ENCODE peak calls at places on chromosome 1, in ten cellular contexts. Y is GM12878; Q is pancreas; N is thoracic aorta; T is heart left ventricle; U is mucosa of descending colon; L is CD4-positive, alpha-beta T cell; W is lower lobe of right lung; H is right lobe of liver; F is activated B cell treated with CpG ODN at 0.5 μM for 24 hours. E is an unnamed sample.

GRCh38 chr1:218739426-218739825 is 394.3 kb downstream of the TGFB2 start:
- ATAC-seq in L (no peak), W (peak), Y (no peak), U (no peak), H (no peak), T (peak), N (no peak), F (no peak), Q (no peak), E (peak)

GRCh38 chr1:203486618-203487370 is 7.2 kb upstream of the OPTC start:
- ATAC-seq in F (no peak), H (no peak), L (no peak), T (peak), U (no peak), W (no peak), Q (peak), N (no peak), Y (peak), E (no peak)

GRCh38 chr1:196997428-196997827 is 20.1 kb downstream of the CFHR5 start:
- ATAC-seq in Y (no peak), W (no peak), N (no peak), Q (no peak), H (no peak), F (no peak), U (no peak), T (no peak), L (no peak), E (no peak)

GRCh38 chr1:178223289-178223688 is 129.4 kb downstream of the RASAL2 start:
- ATAC-seq in L (no peak), W (no peak), Y (peak), Q (no peak), H (no peak), U (no peak), F (no peak), T (no peak), N (no peak), E (no peak)

GRCh38 chr1:169452921-169453320 is 25.6 kb upstream of the CCDC181 start:
- ATAC-seq in Q (no peak), U (no peak), H (no peak), T (no peak), Y (no peak), N (no peak), L (no peak), F (no peak), W (no peak), E (no peak)

GRCh38 chr1:39196244-39197215 is 8.0 kb upstream of the MACF1 start:
- ATAC-seq in W (peak), T (no peak), Y (peak), N (no peak), U (peak), L (peak), Q (no peak), H (peak), F (peak), E (no peak)

GRCh38 chr1:8152731-8153702 is 126.9 kb upstream of the ERRFI1 start:
- ATAC-seq in H (no peak), N (no peak), U (peak), Q (no peak), W (peak), L (peak), Y (no peak), T (no peak), F (no peak), E (no peak)

GRCh38 chr1:159803946-159804695 is 2.0 kb downstream of the FCRL6 start:
- ATAC-seq in L (no peak), F (no peak), Q (no peak), N (no peak), Y (no peak), U (no peak), T (no peak), H (no peak), W (no peak), E (no peak)

GRCh38 chr1:72846476-72846875 is 564.1 kb upstream of the NEGR1 start:
- ATAC-seq in Y (no peak), N (no peak), F (no peak), W (no peak), L (no peak), H (no peak), T (no peak), U (no peak), Q (no peak), E (no peak)

GRCh38 chr1:12469493-12469892 is 148.5 kb downstream of the DHRS3 start:
- ATAC-seq in F (no peak), W (peak), Y (no peak), L (no peak), H (peak), U (peak), Q (peak), N (no peak), T (no peak), E (no peak)

GRCh38 chr1:222641269-222641948 is 23.5 kb downstream of the MIA3 start:
- ATAC-seq in Q (no peak), U (no peak), N (no peak), T (no peak), F (no peak), W (no peak), H (no peak), Y (no peak), L (no peak), E (no peak)

GRCh38 chr1:42170779-42171621 is 6.5 kb upstream of the GUCA2A start:
- ATAC-seq in T (no peak), L (no peak), H (no peak), Y (no peak), F (no peak), Q (no peak), N (no peak), U (no peak), W (peak), E (no peak)

GRCh38 chr1:13520985-13521384 is 7.2 kb upstream of the LRRC38 start:
- ATAC-seq in F (no peak), U (no peak), N (no peak), W (no peak), H (no peak), Y (no peak), L (no peak), Q (no peak), T (peak), E (no peak)

GRCh38 chr1:153340356-153340755 is 8.3 kb downstream of the PGLYRP4 start:
- ATAC-seq in F (no peak), T (no peak), Q (no peak), W (no peak), H (no peak), L (no peak), N (no peak), U (no peak), Y (no peak), E (no peak)

GRCh38 chr1:1432951-1433803 is 2.3 kb upstream of the VWA1 start:
- ATAC-seq in W (peak), H (peak), Q (peak), U (peak), N (no peak), Y (no peak), F (no peak), T (peak), L (no peak), E (peak)

GRCh38 chr1:245378352-245379144 is 223.8 kb downstream of the KIF26B start:
- ATAC-seq in F (no peak), N (no peak), W (no peak), H (no peak), T (no peak), L (peak), Q (no peak), U (no peak), Y (peak), E (no peak)

GRCh38 chr1:229539868-229540506 is 18.5 kb downstream of the ABCB10 start:
- ATAC-seq in T (no peak), W (no peak), U (no peak), F (no peak), L (no peak), Q (no peak), H (peak), Y (no peak), N (no peak), E (no peak)

GRCh38 chr1:33133478-33134105 is 48.3 kb downstream of the TRIM62 start:
- ATAC-seq in Y (no peak), Q (no peak), U (no peak), L (no peak), T (no peak), H (no peak), F (no peak), W (no peak), N (no peak), E (no peak)

GRCh38 chr1:203525685-203526084 is 31.7 kb downstream of the OPTC start:
- ATAC-seq in W (no peak), Y (no peak), Q (no peak), U (no peak), T (no peak), H (no peak), N (no peak), F (no peak), L (no peak), E (no peak)

GRCh38 chr1:43015269-43015668 is 56.6 kb upstream of the SLC2A1 start:
- ATAC-seq in W (no peak), Y (no peak), T (no peak), L (no peak), F (no peak), N (no peak), U (no peak), Q (no peak), H (no peak), E (no peak)

GRCh38 chr1:28301368-28302174 is 27.3 kb upstream of the MED18 start:
- ATAC-seq in W (no peak), U (no peak), F (no peak), H (no peak), L (no peak), T (no peak), Q (no peak), Y (no peak), N (no peak), E (no peak)

GRCh38 chr1:184910005-184910404 is 64.3 kb downstream of the NIBAN1 start:
- ATAC-seq in L (no peak), U (no peak), T (no peak), H (no peak), N (peak), W (peak), Y (no peak), F (no peak), Q (no peak), E (no peak)

GRCh38 chr1:86753700-86754099 is 49.3 kb downstream of the SH3GLB1 start:
- ATAC-seq in T (no peak), H (peak), Q (no peak), F (no peak), Y (peak), L (peak), U (peak), W (no peak), N (no peak), E (no peak)

GRCh38 chr1:110412576-110412975 is 5.1 kb upstream of the LAMTOR5 start:
- ATAC-seq in W (peak), L (peak), N (no peak), T (peak), Q (peak), Y (peak), H (peak), U (peak), F (peak), E (peak)

GRCh38 chr1:117627562-117628165 is 21.8 kb downstream of the TENT5C start:
- ATAC-seq in Y (peak), U (no peak), F (peak), T (no peak), N (no peak), Q (no peak), H (no peak), L (no peak), W (peak), E (no peak)

GRCh38 chr1:205481279-205481617 is 23.2 kb upstream of the CDK18 start:
- ATAC-seq in F (peak), H (no peak), W (no peak), N (no peak), U (no peak), T (no peak), Y (peak), L (no peak), Q (no peak), E (no peak)

GRCh38 chr1:212981571-212982328 is 31.4 kb downstream of the VASH2 start:
- ATAC-seq in W (peak), F (no peak), T (no peak), N (no peak), Y (peak), Q (peak), L (no peak), H (no peak), U (peak), E (no peak)

GRCh38 chr1:26602378-26602959 is 72.9 kb downstream of the RPS6KA1 start:
- ATAC-seq in Q (peak), T (no peak), F (peak), N (no peak), Y (peak), H (peak), L (peak), W (peak), U (peak), E (no peak)
- TF ChIP-seq CTCF in Q (peak), T (peak), F (peak), N (peak), Y (peak), H (peak), L (peak), W (peak), U (peak), E (peak)

DNA sequence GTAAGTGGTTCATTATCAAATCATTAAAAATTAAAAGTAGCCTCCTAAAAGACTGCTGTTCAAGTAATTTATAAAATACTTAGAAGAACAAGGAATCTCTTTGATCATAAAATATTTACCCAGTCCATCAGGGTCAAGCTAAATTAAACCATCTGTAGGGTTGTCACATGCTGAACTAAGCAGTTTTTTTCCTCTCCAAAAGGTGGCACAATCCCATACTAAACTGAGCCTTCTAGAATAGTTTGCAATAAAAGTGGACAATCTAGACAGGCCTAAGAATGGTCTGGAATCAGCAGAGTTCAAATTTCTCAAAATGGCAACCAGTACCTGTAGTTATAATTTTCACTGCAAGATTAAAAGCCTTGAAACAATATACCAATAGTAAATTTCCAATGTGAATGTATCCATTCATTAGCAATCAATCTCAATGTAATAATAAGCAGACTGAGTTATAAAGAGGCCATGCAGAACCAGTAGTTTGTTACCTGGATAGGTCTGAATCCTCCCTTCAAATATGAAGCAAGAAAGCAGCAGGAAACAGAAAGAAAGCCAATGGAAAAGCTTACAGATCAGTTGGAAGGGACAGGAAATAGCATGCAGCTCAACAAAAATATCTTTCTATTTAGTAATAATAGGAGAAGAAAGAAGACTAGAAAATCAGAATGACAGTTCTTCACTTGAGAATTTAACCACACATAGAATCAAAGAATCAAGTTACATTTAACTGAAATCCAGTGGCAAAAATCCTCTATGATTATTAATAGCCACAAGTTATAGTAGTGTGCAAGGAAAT is 194.6 kb downstream of the EIF4G3 start:
- ATAC-seq in H (peak), N (no peak), Q (peak), W (peak), U (peak), Y (peak), F (no peak), L (no peak), T (no peak), E (no peak)
- TF ChIP-seq CTCF in H (peak), N (no peak), Q (no peak), W (peak), U (no peak), Y (peak), F (no peak), L (no peak), T (peak), E (peak)

GRCh38 chr1:90000934-90001676 is 6.2 kb downstream of the ZNF326 start:
- ATAC-seq in Q (no peak), F (peak), T (no peak), L (peak), U (no peak), H (no peak), Y (peak), N (no peak), W (no peak), E (no peak)
- TF ChIP-seq CTCF in Q (no peak), F (no peak), T (no peak), L (no peak), U (no peak), H (no peak), Y (peak), N (no peak), W (no peak), E (no peak)

GRCh38 chr1:165057956-165058355 is 298.6 kb downstream of the LMX1A start:
- ATAC-seq in L (no peak), U (no peak), Y (no peak), Q (no peak), F (no peak), W (no peak), N (no peak), T (no peak), H (no peak), E (no peak)

GRCh38 chr1:165056914-165057313 is 299.6 kb downstream of the LMX1A start:
- ATAC-seq in U (no peak), W (no peak), Y (no peak), H (no peak), F (no peak), N (no peak), L (no peak), T (no peak), Q (no peak), E (no peak)

GRCh38 chr1:165050246-165050645 is 306.3 kb downstream of the LMX1A start:
- ATAC-seq in L (no peak), Q (no peak), W (no peak), T (no peak), F (no peak), N (no peak), Y (no peak), H (no peak), U (peak), E (no peak)

GRCh38 chr1:165047985-165048384 is 308.5 kb downstream of the LMX1A start:
- ATAC-seq in T (no peak), F (no peak), L (no peak), Q (no peak), H (no peak), N (no peak), U (no peak), Y (no peak), W (no peak), E (no peak)

GRCh38 chr1:165053273-165053835 is 303.2 kb downstream of the LMX1A start:
- ATAC-seq in N (no peak), F (no peak), Q (no peak), L (no peak), Y (no peak), H (no peak), T (no peak), W (no peak), U (no peak), E (no peak)
- TF ChIP-seq CTCF in N (no peak), F (no peak), Q (no peak), L (no peak), Y (no peak), H (no peak), T (no peak), W (no peak), U (no peak), E (no peak)

DNA sequence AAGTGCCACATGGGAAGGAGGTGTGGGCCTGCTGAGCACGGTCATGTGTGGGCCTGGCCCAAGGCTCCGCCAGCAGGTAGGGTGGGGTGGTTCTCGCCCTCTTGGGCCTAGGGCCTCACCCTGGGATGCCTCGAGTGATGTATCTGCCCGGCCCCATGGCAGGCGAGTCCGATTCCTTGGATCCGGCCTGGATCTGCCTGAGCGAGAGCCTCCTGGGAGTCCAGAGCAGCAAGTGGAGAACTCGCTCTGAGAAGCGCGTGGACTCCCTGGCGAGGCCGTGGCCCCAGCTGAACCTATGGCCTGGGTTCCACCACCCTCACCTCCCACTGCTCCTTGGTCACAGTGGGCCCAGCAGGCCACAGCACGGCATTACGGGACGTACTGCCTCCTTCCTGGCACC is 8.2 kb upstream of the TTC34 start:
- ATAC-seq in Q (no peak), Y (no peak), T (no peak), W (no peak), H (no peak), L (no peak), N (no peak), U (no peak), F (no peak), E (no peak)
- TF ChIP-seq CTCF in Q (no peak), Y (no peak), T (no peak), W (no peak), H (no peak), L (no peak), N (no peak), U (no peak), F (no peak), E (no peak)

E was measured in gastroesophageal sphincter.